ENCODE peak calls at places on chromosomes 2 and 18, in ten cellular contexts. E is NCI-H2081; Z is GM12865; N is ACHN; H is tibial artery; V is NCI-H2029 treated with DMSO at 0.1 percent for 48 hours; R is adrenal gland; I is cardiac fibroblast; L is CD8-positive, alpha-beta T cell; S is Daoy. X is an unnamed sample.

GRCh38 chr2:128324897-128325410 is 6.3 kb upstream of the HS6ST1 start:
- DNase-seq in R (no peak), I (no peak), Z (no peak), L (no peak), H (no peak), N (no peak), V (no peak), S (no peak), E (no peak), X (no peak)

GRCh38 chr18:50558948-50559749 is 738 bp upstream of the MAPK4 start:
- DNase-seq in R (no peak), Z (no peak), H (no peak), V (no peak), E (no peak), S (no peak), I (no peak), L (no peak), N (no peak), X (no peak)

GRCh38 chr2:120793682-120794403 is 58.2 kb downstream of the GLI2 start:
- DNase-seq in E (no peak), R (no peak), N (no peak), I (peak; percentile 33), H (no peak), V (no peak), S (peak; percentile 81), L (no peak), Z (no peak), X (no peak)

GRCh38 chr2:57981369-57981768 is 65.2 kb upstream of the VRK2 start:
- DNase-seq in R (no peak), H (no peak), S (peak; percentile 40), Z (no peak), L (no peak), E (no peak), V (no peak), I (peak; percentile 77), N (peak; percentile 6), X (no peak)

GRCh38 chr2:107363811-107364210 is 462.9 kb upstream of the RGPD4 start:
- DNase-seq in L (no peak), S (no peak), E (no peak), I (peak; percentile 22), N (no peak), R (no peak), H (no peak), V (no peak), Z (no peak), X (no peak)

GRCh38 chr18:33812186-33812585 is 234.2 kb downstream of the ASXL3 start:
- DNase-seq in I (no peak), N (no peak), V (no peak), S (no peak), H (no peak), E (no peak), Z (no peak), L (no peak), R (no peak), X (no peak)

GRCh38 chr18:48295586-48296311 is 113.4 kb downstream of the ZBTB7C start:
- DNase-seq in S (no peak), L (no peak), R (peak; percentile 27), I (peak; percentile 3), N (no peak), Z (no peak), H (peak; percentile 52), E (peak; percentile 52), V (no peak), X (no peak)

GRCh38 chr2:69847068-69847828 is 17.8 kb downstream of the GMCL1 start:
- DNase-seq in H (no peak), N (no peak), S (no peak), Z (no peak), L (no peak), I (no peak), R (no peak), V (no peak), E (no peak), X (no peak)

GRCh38 chr2:120441744-120442471 is 96.0 kb downstream of the INHBB start:
- DNase-seq in H (peak; percentile 79), L (no peak), Z (no peak), S (peak; percentile 63), R (peak; percentile 17), V (peak; percentile 23), I (peak; percentile 49), N (no peak), E (peak; percentile 95), X (peak; percentile 24)

GRCh38 chr2:105455488-105455991 is 56.7 kb upstream of the FHL2 start:
- DNase-seq in R (peak; percentile 51), N (peak; percentile 99), L (no peak), H (peak; percentile 73), V (peak; percentile 97), S (peak; percentile 90), E (peak; percentile 21), Z (no peak), I (peak; percentile 99), X (peak; percentile 64)

GRCh38 chr2:158414538-158414937 is 42.0 kb downstream of the CCDC148 start:
- DNase-seq in V (no peak), R (no peak), N (peak; percentile 38), H (no peak), I (peak; percentile 80), L (no peak), E (no peak), Z (no peak), S (peak; percentile 7), X (no peak)

GRCh38 chr2:53568463-53568862 is 199.1 kb upstream of the CHAC2 start:
- DNase-seq in R (no peak), S (peak; percentile 8), H (no peak), N (no peak), E (no peak), Z (peak; percentile 8), L (no peak), I (peak; percentile 4), V (no peak), X (no peak)

GRCh38 chr2:172211507-172211906 is 108.8 kb upstream of the DLX2 start:
- DNase-seq in I (peak; percentile 18), Z (no peak), S (peak; percentile 22), H (no peak), N (no peak), V (no peak), L (no peak), R (no peak), E (no peak), X (no peak)

GRCh38 chr2:144456680-144457079 is 63.2 kb downstream of the ZEB2 start:
- DNase-seq in E (no peak), L (no peak), N (peak; percentile 61), S (peak; percentile 39), Z (peak; percentile 29), V (no peak), R (peak; percentile 86), I (peak; percentile 98), H (no peak), X (peak; percentile 58)

GRCh38 chr2:136235451-136236418 is 117.8 kb upstream of the CXCR4 start:
- DNase-seq in L (no peak), I (peak; percentile 92), V (no peak), H (no peak), S (peak; percentile 91), R (peak; percentile 68), E (no peak), Z (no peak), N (peak; percentile 55), X (peak; percentile 97)

GRCh38 chr2:228657807-228658402 is 476.4 kb upstream of the SPHKAP start:
- DNase-seq in E (peak; percentile 70), N (peak; percentile 56), Z (peak; percentile 50), H (no peak), L (no peak), V (peak; percentile 47), S (no peak), R (no peak), I (peak; percentile 76), X (peak; percentile 1)

GRCh38 chr2:209395652-209396051 is 28.2 kb upstream of the MAP2 start:
- DNase-seq in N (no peak), H (no peak), R (no peak), L (no peak), E (no peak), S (no peak), Z (no peak), V (no peak), I (no peak), X (no peak)

GRCh38 chr18:13577091-13577697 is 149.2 kb downstream of the FAM210A start:
- DNase-seq in I (peak; percentile 16), L (peak; percentile 35), S (peak; percentile 42), V (no peak), H (no peak), Z (peak; percentile 92), R (no peak), E (no peak), N (no peak), X (no peak)

GRCh38 chr2:126761256-126761980 is 105.5 kb downstream of the GYPC start:
- DNase-seq in Z (no peak), N (no peak), E (no peak), I (no peak), L (no peak), H (no peak), V (no peak), R (peak; percentile 14), S (no peak), X (no peak)

GRCh38 chr2:46552086-46552485 is 72.7 kb downstream of the TMEM247 start:
- DNase-seq in R (no peak), Z (no peak), E (no peak), V (no peak), L (no peak), H (no peak), N (no peak), S (no peak), I (no peak), X (no peak)

GRCh38 chr2:24489942-24490673 is 946 bp upstream of the NCOA1 start:
- DNase-seq in I (peak; percentile 45), Z (no peak), R (peak; percentile 15), S (peak; percentile 79), V (no peak), E (no peak), H (no peak), L (no peak), N (peak; percentile 29), X (peak; percentile 67)

GRCh38 chr2:10620481-10620880 is 69.3 kb downstream of the NOL10 start:
- DNase-seq in N (peak; percentile 53), L (no peak), I (peak; percentile 80), S (peak; percentile 55), R (no peak), V (no peak), E (no peak), Z (no peak), H (no peak), X (no peak)

GRCh38 chr2:221447310-221447709 is 124.8 kb downstream of the EPHA4 start:
- DNase-seq in N (no peak), V (no peak), Z (no peak), S (peak; percentile 52), H (no peak), I (peak; percentile 4), R (no peak), L (no peak), E (no peak), X (no peak)

GRCh38 chr18:26322892-26323653 is 96.8 kb downstream of the TAF4B start:
- DNase-seq in R (no peak), V (no peak), I (peak; percentile 71), Z (no peak), E (no peak), H (no peak), L (no peak), N (no peak), S (peak; percentile 2), X (no peak)

GRCh38 chr18:2890606-2891005 is 43.8 kb downstream of the EMILIN2 start:
- DNase-seq in V (no peak), E (no peak), N (no peak), Z (no peak), L (no peak), H (no peak), I (no peak), R (no peak), S (no peak), X (no peak)

GRCh38 chr2:196677404-196677803 is 37.9 kb downstream of the CCDC150 start:
- DNase-seq in R (no peak), Z (no peak), H (no peak), I (peak; percentile 43), N (peak; percentile 18), L (no peak), S (peak; percentile 15), V (no peak), E (peak; percentile 21), X (peak; percentile 19)

GRCh38 chr2:37891846-37892435 is 33.1 kb upstream of the RMDN2 start:
- DNase-seq in H (no peak), V (no peak), R (no peak), S (no peak), I (no peak), N (no peak), Z (no peak), L (no peak), E (no peak), X (no peak)

GRCh38 chr2:100422320-100422719 is 4.9 kb upstream of the CHST10 start:
- DNase-seq in L (no peak), V (no peak), H (no peak), Z (peak; percentile 6), S (peak; percentile 15), N (peak; percentile 65), E (no peak), R (peak; percentile 35), I (peak; percentile 51), X (peak; percentile 67)

X was measured in dermis blood vessel endothelial cell.